ENCODE peak calls at places on chromosome 22, in eight cellular contexts. V is stimulated activated CD4-positive, alpha-beta T cell treated with anti-CD3 and anti-CD28 coated beads, Interleukin-4, amount 100 ng/mL, for 24 hours; H is dorsolateral prefrontal cortex; F is skeletal muscle cell; Z is central memory CD8-positive, alpha-beta T cell; L is CD4-positive, CD25-positive, alpha-beta regulatory T cell; Y is osteocyte; D is cardiac fibroblast. E is an unnamed sample.

GRCh38 chr22:19766506-19767426 is 6.2 kb downstream of the TBX1 start:
- DNase-seq in V (peak), H (no peak), F (no peak), Z (peak), L (peak), Y (no peak), D (peak), E (no peak)

GRCh38 chr22:35684270-35684700 is 33.4 kb upstream of the APOL5 start:
- DNase-seq in V (no peak), H (no peak), F (no peak), Z (no peak), L (no peak), Y (peak), D (peak), E (peak)

GRCh38 chr22:48744967-48745841 is 1082.5 kb downstream of the BRD1 start:
- DNase-seq in V (peak), H (no peak), F (no peak), Z (peak), L (no peak), Y (peak), D (no peak), E (no peak)

GRCh38 chr22:37208401-37209139 is 3.7 kb downstream of the SSTR3 start:
- DNase-seq in V (no peak), H (peak), F (no peak), Z (no peak), L (no peak), Y (no peak), D (no peak), E (no peak)

GRCh38 chr22:29208879-29209623 is 3.4 kb downstream of the EMID1 start:
- DNase-seq in V (no peak), H (peak), F (no peak), Z (no peak), L (no peak), Y (no peak), D (no peak), E (peak)

GRCh38 chr22:20777420-20778177 is 3.7 kb downstream of the SERPIND1 start:
- DNase-seq in V (no peak), H (no peak), F (peak), Z (no peak), L (no peak), Y (no peak), D (peak), E (no peak)

GRCh38 chr22:44630826-44631225 is 71.2 kb upstream of the PRR5 start:
- DNase-seq in V (no peak), H (peak), F (no peak), Z (no peak), L (no peak), Y (no peak), D (no peak), E (no peak)

GRCh38 chr22:45329536-45329936 is 19.8 kb downstream of the FAM118A start:
- DNase-seq in V (no peak), H (peak), F (no peak), Z (no peak), L (no peak), Y (no peak), D (no peak), E (no peak)

GRCh38 chr22:37260396-37260795 is 16.3 kb upstream of the RAC2 start:
- DNase-seq in V (no peak), H (no peak), F (no peak), Z (no peak), L (no peak), Y (no peak), D (no peak), E (no peak)

GRCh38 chr22:29870574-29870973 is 12.4 kb upstream of the MTMR3 start:
- DNase-seq in V (no peak), H (no peak), F (no peak), Z (no peak), L (no peak), Y (no peak), D (no peak), E (no peak)

GRCh38 chr22:19997561-19998231 is 18.9 kb downstream of the ARVCF start:
- DNase-seq in V (no peak), H (no peak), F (no peak), Z (no peak), L (no peak), Y (no peak), D (no peak), E (no peak)

GRCh38 chr22:40782521-40782920 is 36.6 kb downstream of the SLC25A17 start:
- DNase-seq in V (no peak), H (no peak), F (no peak), Z (no peak), L (no peak), Y (no peak), D (no peak), E (no peak)

GRCh38 chr22:39266398-39267030 is 21.7 kb upstream of the PDGFB start:
- DNase-seq in V (peak), H (no peak), F (peak), Z (no peak), L (no peak), Y (no peak), D (peak), E (no peak)

GRCh38 chr22:41732096-41732772 is 32.9 kb downstream of the MEI1 start:
- DNase-seq in V (no peak), H (no peak), F (no peak), Z (no peak), L (no peak), Y (no peak), D (no peak), E (no peak)

GRCh38 chr22:46003271-46004091 is 26.5 kb upstream of the WNT7B start:
- DNase-seq in V (no peak), H (peak), F (no peak), Z (no peak), L (no peak), Y (no peak), D (no peak), E (no peak)

GRCh38 chr22:27561301-27561820 is 240.2 kb downstream of the MN1 start:
- DNase-seq in V (no peak), H (no peak), F (no peak), Z (no peak), L (no peak), Y (no peak), D (peak), E (peak)

GRCh38 chr22:42461511-42461910 is 29.3 kb upstream of the NFAM1 start:
- DNase-seq in V (no peak), H (no peak), F (no peak), Z (no peak), L (no peak), Y (no peak), D (no peak), E (no peak)

GRCh38 chr22:37696657-37697539 is at the start of gene TRIOBP:
- DNase-seq in V (peak), H (peak), F (peak), Z (peak), L (peak), Y (peak), D (peak), E (peak)

E was measured in left kidney.